ENCODE peak calls at places on chromosomes 6 and 20, in four cellular contexts. E is choroid plexus epithelial cell, J is GM20000, V is progenitor cell of endocrine pancreas. K is an unnamed sample.

GRCh38 chr6:6351626-6352025 is 31.2 kb upstream of the F13A1 start:
- DNase-seq in E (no peak), V (no peak), J (no peak), K (no peak)

GRCh38 chr20:47440857-47441773 is 60.6 kb upstream of the NCOA3 start:
- DNase-seq in J (no peak), V (no peak), E (no peak), K (no peak)

GRCh38 chr6:15872252-15873103 is 209.7 kb upstream of the DTNBP1 start:
- DNase-seq in V (no peak), E (peak), J (no peak), K (no peak)

GRCh38 chr20:23225407-23226060 is 125.1 kb upstream of the NXT1 start:
- DNase-seq in E (peak), V (no peak), J (no peak), K (no peak)

GRCh38 chr6:105592329-105592728 is 189.4 kb upstream of the PREP start:
- DNase-seq in E (no peak), J (no peak), V (no peak), K (no peak)

GRCh38 chr6:30447237-30447636 is 42.1 kb upstream of the HLA-E start:
- DNase-seq in V (no peak), E (peak), J (no peak), K (no peak)

GRCh38 chr6:39910164-39910563 is 24.1 kb downstream of the MOCS1 start:
- DNase-seq in J (no peak), E (no peak), V (no peak), K (no peak)

GRCh38 chr20:56222201-56222600 is 26.3 kb upstream of the MC3R start:
- DNase-seq in E (no peak), V (no peak), J (no peak), K (no peak)

GRCh38 chr6:154969796-154970195 is 25.3 kb upstream of the TIAM2 start:
- DNase-seq in V (no peak), E (peak), J (no peak), K (no peak)

GRCh38 chr6:140897349-140897748 is 1235.4 kb upstream of the GJE1 start:
- DNase-seq in V (no peak), E (no peak), J (no peak), K (peak)

GRCh38 chr20:53678990-53679596 is 85.5 kb upstream of the ZNF217 start:
- DNase-seq in E (peak), J (no peak), V (no peak), K (no peak)

GRCh38 chr6:52227495-52227894 is 16.8 kb downstream of the IL17F start:
- DNase-seq in V (no peak), J (peak), E (no peak), K (peak)

GRCh38 chr6:6694368-6694780 is 105.9 kb downstream of the LY86 start:
- DNase-seq in J (no peak), E (no peak), V (no peak), K (no peak)

GRCh38 chr6:152094992-152095592 is 287.6 kb downstream of the ESR1 start:
- DNase-seq in V (no peak), E (peak), J (no peak), K (no peak)

GRCh38 chr20:3847419-3847940 is 846 bp downstream of the MAVS start:
- DNase-seq in V (no peak), J (no peak), E (peak), K (no peak)

GRCh38 chr6:38974389-38975133 is 74.0 kb upstream of the GLP1R start:
- DNase-seq in V (no peak), J (no peak), E (peak), K (no peak)

GRCh38 chr6:42050011-42050896 is at the start of gene TAF8:
- DNase-seq in E (peak), J (peak), V (peak), K (peak)

GRCh38 chr6:31896856-31897611 is 464 bp downstream of the EHMT2 start:
- DNase-seq in V (no peak), E (no peak), J (no peak), K (no peak)

GRCh38 chr20:37323985-37324384 is 22.0 kb upstream of the SRC start:
- DNase-seq in J (no peak), V (no peak), E (peak), K (no peak)

GRCh38 chr6:84763397-84764331 is 734 bp downstream of the TBX18 start:
- DNase-seq in E (peak), J (no peak), V (no peak), K (no peak)

GRCh38 chr20:910132-910839 is 5.8 kb downstream of the ANGPT4 start:
- DNase-seq in V (no peak), J (no peak), E (peak), K (no peak)

GRCh38 chr20:35611482-35611881 is 4.1 kb upstream of the SPAG4 start:
- DNase-seq in J (peak), V (no peak), E (no peak), K (peak)

GRCh38 chr6:135322427-135323201 is 141.5 kb downstream of the MYB start:
- DNase-seq in V (no peak), J (peak), E (no peak), K (peak)

GRCh38 chr20:38155811-38156210 is 9.3 kb downstream of the TGM2 start:
- DNase-seq in E (no peak), V (no peak), J (no peak), K (no peak)

GRCh38 chr6:89954721-89955148 is 60.5 kb downstream of the GJA10 start:
- DNase-seq in E (no peak), V (no peak), J (no peak), K (peak)

GRCh38 chr6:7432391-7433207 is 43.0 kb downstream of the RIOK1 start:
- DNase-seq in E (peak), V (no peak), J (no peak), K (no peak)

GRCh38 chr20:8454137-8454712 is 322.2 kb downstream of the PLCB1 start:
- DNase-seq in V (no peak), E (peak), J (peak), K (peak)

GRCh38 chr6:118705799-118706481 is 54.5 kb upstream of the CEP85L start:
- DNase-seq in V (no peak), E (peak), J (peak), K (peak)

GRCh38 chr20:6122873-6123649 is at the start of gene FERMT1:
- DNase-seq in J (peak), E (peak), V (peak), K (peak)

GRCh38 chr20:51529758-51530157 is 12.8 kb downstream of the NFATC2 start:
- DNase-seq in J (no peak), E (peak), V (no peak), K (peak)

GRCh38 chr20:3671986-3672863 is 9.0 kb upstream of the GFRA4 start:
- DNase-seq in J (no peak), V (no peak), E (no peak), K (no peak)

GRCh38 chr20:46021361-46022359 is 7.4 kb upstream of the SLC12A5 start:
- DNase-seq in J (peak), E (no peak), V (peak), K (peak)

GRCh38 chr20:20209684-20210083 is 157.4 kb downstream of the CFAP61 start:
- DNase-seq in E (no peak), V (no peak), J (no peak), K (no peak)

GRCh38 chr20:37902504-37903313 is at the start of gene VSTM2L:
- DNase-seq in J (peak), E (peak), V (no peak), K (peak)

GRCh38 chr6:24646771-24647170 is 780 bp upstream of the KIAA0319 start:
- DNase-seq in E (peak), V (no peak), J (no peak), K (no peak)

GRCh38 chr6:159716247-159717086 is 10.8 kb upstream of the WTAP start:
- DNase-seq in E (peak), J (no peak), V (no peak), K (no peak)

GRCh38 chr20:47196091-47197081 is 160.1 kb downstream of the ZMYND8 start:
- DNase-seq in E (peak), V (peak), J (peak), K (peak)

GRCh38 chr6:137921823-137922222 is 54.8 kb downstream of the TNFAIP3 start:
- DNase-seq in J (no peak), E (peak), V (no peak), K (peak)

GRCh38 chr6:75946146-75946831 is 126.2 kb downstream of the IMPG1 start:
- DNase-seq in J (no peak), V (no peak), E (no peak), K (no peak)

GRCh38 chr20:32687180-32687532 is 13.4 kb upstream of the C20orf203 start:
- DNase-seq in J (no peak), E (no peak), V (no peak), K (no peak)

GRCh38 chr20:32681175-32682084 is 7.7 kb upstream of the C20orf203 start:
- DNase-seq in V (no peak), E (peak), J (no peak), K (no peak)

GRCh38 chr20:32682508-32682987 is 8.8 kb upstream of the C20orf203 start:
- DNase-seq in E (no peak), J (no peak), V (no peak), K (no peak)

GRCh38 chr20:32686530-32687179 is 12.9 kb upstream of the C20orf203 start:
- DNase-seq in J (no peak), E (no peak), V (no peak), K (no peak)

GRCh38 chr20:32685541-32686529 is 12.1 kb upstream of the C20orf203 start:
- DNase-seq in V (no peak), J (no peak), E (peak), K (no peak)
- TF ChIP-seq CTCF in V (no peak), J (no peak), E (no peak), K (no peak)

DNA sequence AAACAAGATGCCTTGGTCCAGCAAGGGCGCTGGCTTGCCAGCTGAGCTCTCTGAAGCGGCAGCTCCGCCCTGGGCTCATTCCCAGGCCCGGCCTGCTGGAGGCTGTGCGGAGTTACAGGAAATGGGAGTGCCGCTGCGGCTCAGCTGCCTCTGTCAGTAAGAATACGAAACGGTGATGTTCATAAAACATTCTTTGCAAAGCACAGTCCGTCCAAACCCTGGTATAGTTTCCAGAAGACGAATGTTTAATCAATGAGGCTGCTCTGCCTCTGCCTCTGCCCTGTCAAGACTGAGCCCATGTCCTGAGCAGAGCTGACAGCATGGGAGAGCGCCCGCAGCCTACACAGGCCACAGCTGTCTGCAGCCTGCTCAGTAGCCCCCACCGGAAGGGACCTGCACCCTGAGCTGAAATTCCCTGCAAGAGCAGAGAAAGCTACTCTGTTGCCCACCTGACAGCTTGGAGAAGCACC is 153.3 kb upstream of the SNX9 start:
- DNase-seq in E (peak), V (no peak), J (no peak), K (no peak)
- TF ChIP-seq CTCF in E (peak), V (peak), J (no peak), K (no peak)

GRCh38 chr6:166872431-166873139 is 83.8 kb downstream of the RNASET2 start:
- DNase-seq in V (no peak), J (no peak), E (no peak), K (no peak)

GRCh38 chr6:166879594-166879993 is 76.8 kb downstream of the RNASET2 start:
- DNase-seq in V (no peak), J (no peak), E (no peak), K (no peak)

GRCh38 chr6:166877906-166878305 is 78.4 kb downstream of the RNASET2 start:
- DNase-seq in E (no peak), J (no peak), V (no peak), K (no peak)

GRCh38 chr6:166877349-166877748 is 79.0 kb downstream of the RNASET2 start:
- DNase-seq in V (no peak), E (no peak), J (no peak), K (no peak)
- TF ChIP-seq CTCF in V (no peak), E (no peak), J (no peak), K (no peak)

GRCh38 chr20:15654208-15654649 is 919.0 kb downstream of the KIF16B start:
- DNase-seq in J (peak), V (no peak), E (peak), K (peak)
- TF ChIP-seq CTCF in J (peak), V (peak), E (peak), K (peak)

K was measured in GM12865.